ENCODE peak calls at places on chromosome 10, in five cellular contexts. F, B, H, O and I are unnamed samples.
A peak's percentile ranks its signal among the peaks of the same experiment; 100 is the strongest.

GRCh38 chr10:84173543-84173942 is at the start of gene GPR15LG:
- DNase-seq in F (no peak), H (no peak), B (no peak), O (no peak), I (no peak)

GRCh38 chr10:75505840-75506506 is 74.5 kb downstream of the LRMDA start:
- DNase-seq in H (no peak), O (no peak), F (peak; percentile 50), B (no peak), I (no peak)

GRCh38 chr10:378230-378929 is 243.1 kb downstream of the ZMYND11 start:
- DNase-seq in H (no peak), F (no peak), O (no peak), B (no peak), I (no peak)

GRCh38 chr10:54063514-54063913 is 737.5 kb downstream of the PCDH15 start:
- DNase-seq in O (no peak), B (no peak), H (no peak), F (no peak), I (no peak)

GRCh38 chr10:63627881-63628296 is 106.7 kb downstream of the REEP3 start:
- DNase-seq in H (no peak), F (no peak), B (no peak), O (no peak), I (no peak)

GRCh38 chr10:63976538-63976937 is 455.3 kb downstream of the REEP3 start:
- DNase-seq in H (peak; percentile 75), F (no peak), O (peak; percentile 48), B (peak; percentile 75), I (peak; percentile 29)

GRCh38 chr10:93751832-93752231 is 5.9 kb upstream of the LGI1 start:
- DNase-seq in H (peak; percentile 42), F (no peak), B (no peak), O (peak; percentile 34), I (no peak)

GRCh38 chr10:92689663-92690210 is at the start of gene HHEX:
- DNase-seq in F (no peak), H (peak; percentile 44), B (no peak), O (peak; percentile 37), I (peak; percentile 56)

GRCh38 chr10:109932391-109932790 is 9.1 kb upstream of the XPNPEP1 start:
- DNase-seq in B (no peak), H (no peak), F (no peak), O (no peak), I (no peak)

GRCh38 chr10:65350619-65351018 is 1575.2 kb upstream of the LRRTM3 start:
- DNase-seq in H (no peak), F (no peak), B (no peak), O (no peak), I (no peak)

GRCh38 chr10:125709553-125710266 is 9.8 kb upstream of the EDRF1 start:
- DNase-seq in B (no peak), O (no peak), H (no peak), F (no peak), I (no peak)

GRCh38 chr10:17734432-17735110 is 17.4 kb upstream of the TMEM236 start:
- DNase-seq in H (no peak), B (peak; percentile 27), O (no peak), F (no peak), I (no peak)

GRCh38 chr10:13629116-13629515 is 42.4 kb downstream of the PRPF18 start:
- DNase-seq in H (no peak), B (no peak), O (no peak), F (no peak), I (no peak)

GRCh38 chr10:72309290-72310240 is 35.8 kb downstream of the DDIT4 start:
- DNase-seq in H (no peak), F (no peak), O (no peak), B (no peak), I (no peak)

GRCh38 chr10:124650263-124650662 is 93.9 kb downstream of the FAM53B start:
- DNase-seq in F (no peak), O (no peak), H (no peak), B (no peak), I (no peak)

GRCh38 chr10:118974951-118975350 is 54.6 kb upstream of the NANOS1 start:
- DNase-seq in O (no peak), H (no peak), B (no peak), F (no peak), I (no peak)

GRCh38 chr10:110221721-110222261 is 14.4 kb downstream of the MXI1 start:
- DNase-seq in O (peak; percentile 84), F (no peak), B (peak; percentile 63), H (peak; percentile 68), I (no peak)

GRCh38 chr10:84668186-84668763 is 339.9 kb downstream of the CCSER2 start:
- DNase-seq in H (no peak), B (no peak), O (no peak), F (no peak), I (no peak)

GRCh38 chr10:104642001-104642270 is 846 bp downstream of the SORCS3 start:
- DNase-seq in H (peak; percentile 17), O (no peak), B (no peak), F (no peak), I (no peak)

GRCh38 chr10:104639595-104640338 is 1.3 kb upstream of the SORCS3 start:
- DNase-seq in F (no peak), B (peak; percentile 59), O (no peak), H (peak; percentile 26), I (no peak)

GRCh38 chr10:104640339-104641149 is 546 bp upstream of the SORCS3 start:
- DNase-seq in B (no peak), H (peak; percentile 26), F (no peak), O (no peak), I (no peak)

GRCh38 chr10:104642311-104643022 is 1.4 kb downstream of the SORCS3 start:
- DNase-seq in O (no peak), B (peak; percentile 96), F (no peak), H (peak; percentile 95), I (peak; percentile 28)

DNA sequence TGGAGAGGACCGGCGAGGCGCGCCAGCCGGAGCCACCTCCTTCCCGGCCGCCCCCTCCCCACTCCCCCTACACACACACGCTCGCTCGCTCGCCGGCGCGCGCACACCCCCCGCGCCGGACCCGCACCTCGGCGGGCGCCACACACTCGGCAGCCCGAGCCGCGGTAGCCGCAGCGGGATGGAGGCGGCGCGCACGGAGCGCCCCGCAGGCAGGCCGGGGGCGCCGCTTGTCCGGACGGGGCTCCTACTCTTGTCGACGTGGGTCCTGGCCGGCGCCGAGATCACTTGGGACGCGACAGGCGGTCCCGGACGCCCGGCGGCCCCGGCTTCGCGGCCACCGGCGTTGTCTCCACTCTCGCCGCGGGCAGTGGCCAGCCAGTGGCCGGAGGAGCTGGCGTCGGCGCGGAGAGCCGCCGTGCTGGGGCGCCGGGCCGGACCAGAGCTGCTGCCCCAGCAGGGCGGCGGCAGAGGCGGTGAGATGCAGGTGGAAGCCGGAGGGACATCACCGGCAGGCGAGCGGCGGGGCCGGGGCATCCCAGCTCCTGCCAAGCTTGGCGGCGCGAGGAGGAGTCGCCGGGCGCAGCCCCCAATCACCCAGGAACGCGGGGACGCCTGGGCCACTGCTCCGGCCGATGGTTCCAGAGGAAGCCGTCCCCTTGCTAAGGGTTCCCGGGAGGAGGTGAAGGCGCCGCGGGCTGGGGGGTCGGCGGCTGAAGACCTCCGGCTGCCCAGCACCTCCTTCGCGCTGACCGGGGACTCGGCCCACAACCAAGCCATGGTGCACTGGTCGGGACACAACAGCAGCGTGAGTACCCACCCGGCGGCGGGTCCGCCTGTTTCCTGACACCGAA is at the start of gene SORCS3:
- DNase-seq in F (no peak), O (no peak), H (peak; percentile 56), B (peak; percentile 73), I (no peak)
- TF ChIP-seq ATF3 in F (no peak), O (no peak), H (no peak), B (no peak), I (no peak)

DNA sequence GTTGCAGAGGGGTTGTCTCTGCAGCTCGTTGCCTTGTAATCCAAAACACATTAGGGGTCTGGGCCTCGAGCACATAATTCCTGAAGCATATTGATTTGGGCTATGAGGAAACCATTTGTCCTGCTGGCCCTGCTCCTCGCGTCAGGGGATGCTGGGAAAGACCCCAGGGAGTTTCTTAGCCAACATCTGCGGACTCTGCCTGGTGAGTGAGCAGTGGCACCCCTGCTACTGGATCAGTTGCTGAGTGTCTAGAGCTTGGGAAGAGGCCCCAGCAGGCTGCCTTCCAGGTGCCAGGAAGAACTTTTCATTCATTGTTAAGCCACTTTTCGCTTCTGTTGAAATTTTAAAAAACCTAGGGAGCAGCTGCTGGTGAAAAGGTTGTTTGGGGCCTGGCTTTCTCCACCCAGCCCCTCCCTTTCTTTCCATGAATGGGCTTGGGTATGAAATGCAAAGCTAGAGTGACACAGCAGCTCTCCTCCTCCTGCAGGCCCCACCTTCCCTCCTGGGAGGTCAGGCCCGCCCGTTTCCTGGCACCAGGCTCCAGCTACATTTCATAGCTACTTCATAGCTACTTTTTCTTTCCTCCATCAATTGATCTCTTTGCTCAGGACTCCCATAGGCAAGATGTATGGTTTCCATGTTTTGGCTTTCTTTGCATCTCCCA is 26.8 kb downstream of the TACR2 start:
- DNase-seq in H (peak; percentile 59), O (no peak), F (no peak), B (peak; percentile 63), I (no peak)
- TF ChIP-seq ATF3 in H (no peak), O (no peak), F (no peak), B (no peak), I (no peak)

GRCh38 chr10:132388901-132389630 is 7.9 kb upstream of the PWWP2B start:
- DNase-seq in H (no peak), B (no peak), F (no peak), O (no peak), I (no peak)

GRCh38 chr10:132385721-132386418 is 11.1 kb upstream of the PWWP2B start:
- DNase-seq in B (no peak), F (no peak), H (no peak), O (no peak), I (no peak)

GRCh38 chr10:132384618-132385510 is 12.1 kb upstream of the PWWP2B start:
- DNase-seq in B (no peak), O (no peak), F (no peak), H (no peak), I (no peak)

GRCh38 chr10:132387723-132388210 is 9.2 kb upstream of the PWWP2B start:
- DNase-seq in O (no peak), H (peak; percentile 86), F (no peak), B (peak; percentile 98), I (peak; percentile 29)

DNA sequence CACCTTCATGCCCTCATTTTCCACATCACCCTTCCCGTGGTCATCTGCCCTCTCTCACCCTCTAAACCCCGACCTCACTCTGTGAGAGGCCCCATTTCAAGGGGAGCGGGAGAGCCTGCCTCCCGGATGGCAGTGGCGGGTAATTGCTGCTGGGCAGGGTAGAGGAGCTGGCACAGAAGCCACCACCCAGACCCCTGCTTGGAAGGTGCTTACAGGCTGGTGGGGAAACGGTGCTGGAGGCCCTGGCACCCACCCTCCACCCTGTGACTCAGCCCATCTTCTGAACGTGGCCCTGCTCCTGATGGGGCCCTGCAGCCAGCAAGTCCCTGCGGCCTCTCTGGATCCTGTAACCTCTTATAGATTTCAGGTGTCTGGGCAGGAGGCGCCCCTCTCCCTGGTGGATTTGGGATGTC is 10.6 kb upstream of the PWWP2B start:
- DNase-seq in H (no peak), B (no peak), O (no peak), F (no peak), I (no peak)
- TF ChIP-seq ATF3 in H (no peak), B (no peak), O (no peak), F (no peak), I (no peak)

DNA sequence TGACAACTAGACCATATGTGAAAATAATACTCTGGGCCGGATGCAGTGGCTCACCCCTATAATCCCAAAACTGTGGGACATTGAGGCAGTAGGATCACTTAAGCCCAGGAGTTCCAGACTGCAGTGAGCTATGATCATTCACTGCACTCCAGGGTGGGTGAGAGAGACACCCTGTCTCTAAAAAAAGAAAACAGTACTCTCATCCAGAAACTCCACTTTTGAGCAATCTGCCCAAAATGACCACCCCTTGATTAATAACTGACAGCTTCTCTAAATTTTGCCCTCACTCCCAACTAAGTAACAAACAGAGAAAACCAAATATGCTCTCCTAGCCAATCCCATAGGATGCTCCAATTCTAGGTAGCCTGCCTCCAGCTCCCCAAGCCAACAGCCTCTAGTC is 62.5 kb upstream of the AKR1E2 start:
- DNase-seq in H (no peak), O (no peak), F (no peak), B (no peak), I (no peak)
- TF ChIP-seq ATF3 in H (no peak), O (no peak), F (no peak), B (no peak), I (no peak)